ENCODE peak calls at places on chromosome 17, in nine cellular contexts. G is CD8-positive, alpha-beta T cell; A is effector memory CD4-positive, alpha-beta T cell; E is MM.1S; W is cardiac muscle cell; C is lower lobe of right lung; K is prostate gland; S is CD8-positive, alpha-beta memory T cell; T is body of pancreas. M is an unnamed sample.

GRCh38 chr17:82138511-82138992 is 40.5 kb upstream of the FASN start:
- DNase-seq in A (no peak), E (no peak), K (no peak), C (no peak), S (no peak), G (no peak), T (no peak), W (no peak), M (no peak)

GRCh38 chr17:67456889-67457288 is 79.8 kb downstream of the PITPNC1 start:
- DNase-seq in C (no peak), K (no peak), W (no peak), E (no peak), T (no peak), A (no peak), S (no peak), G (no peak), M (no peak)

GRCh38 chr17:82914375-82914774 is 74.6 kb upstream of the ZNF750 start:
- DNase-seq in S (no peak), C (peak; percentile 64), E (no peak), G (no peak), T (no peak), K (no peak), W (no peak), A (no peak), M (peak; percentile 86)

GRCh38 chr17:47077576-47077975 is 98.5 kb upstream of the RPRML start:
- DNase-seq in T (no peak), C (no peak), S (no peak), E (no peak), G (no peak), W (no peak), A (no peak), K (no peak), M (no peak)

GRCh38 chr17:75695830-75696271 is 25.4 kb upstream of the ITGB4 start:
- DNase-seq in E (no peak), W (no peak), C (no peak), A (no peak), S (no peak), G (no peak), K (peak; percentile 91), T (no peak), M (peak; percentile 46)

GRCh38 chr17:30363715-30364202 is 15.0 kb upstream of the CPD start:
- DNase-seq in G (peak; percentile 72), T (peak; percentile 53), S (peak; percentile 91), W (no peak), K (no peak), A (peak; percentile 70), E (peak; percentile 72), C (no peak), M (no peak)

GRCh38 chr17:80938556-80938955 is 53.1 kb upstream of the CHMP6 start:
- DNase-seq in S (peak; percentile 18), T (peak; percentile 20), W (no peak), K (no peak), C (no peak), G (peak; percentile 22), A (no peak), E (no peak), M (no peak)

GRCh38 chr17:65545708-65546523 is 15.5 kb downstream of the AXIN2 start:
- DNase-seq in G (no peak), C (no peak), K (no peak), S (no peak), E (no peak), A (no peak), T (no peak), W (no peak), M (no peak)

GRCh38 chr17:12719948-12720347 is 54.3 kb downstream of the MYOCD start:
- DNase-seq in S (no peak), W (no peak), C (no peak), K (no peak), E (no peak), A (no peak), G (no peak), T (no peak), M (no peak)

GRCh38 chr17:7984904-7985303 is 17.5 kb upstream of the GUCY2D start:
- DNase-seq in A (no peak), S (no peak), K (no peak), C (no peak), W (no peak), E (no peak), G (no peak), T (no peak), M (no peak)

GRCh38 chr17:71639865-71640264 is 481.0 kb upstream of the SOX9 start:
- DNase-seq in C (no peak), S (no peak), G (no peak), W (no peak), E (no peak), A (no peak), K (no peak), T (no peak), M (no peak)

GRCh38 chr17:1693339-1693738 is 8.7 kb upstream of the PRPF8 start:
- DNase-seq in E (no peak), K (no peak), C (no peak), S (no peak), G (no peak), T (no peak), A (no peak), W (no peak), M (no peak)

GRCh38 chr17:78497115-78497540 is 80.1 kb downstream of the DNAH17 start:
- DNase-seq in A (peak; percentile 32), C (peak; percentile 75), E (peak; percentile 57), T (peak; percentile 81), K (peak; percentile 71), G (peak; percentile 48), W (peak; percentile 81), S (peak; percentile 37), M (no peak)

GRCh38 chr17:61904094-61904710 is 23.6 kb downstream of the INTS2 start:
- DNase-seq in C (no peak), E (peak; percentile 87), K (no peak), G (no peak), S (peak; percentile 32), A (no peak), T (no peak), W (no peak), M (no peak)

GRCh38 chr17:6948562-6948961 is 47.3 kb upstream of the ALOX12 start:
- DNase-seq in A (no peak), C (no peak), E (no peak), G (no peak), T (no peak), S (no peak), W (no peak), K (no peak), M (no peak)

GRCh38 chr17:6948976-6949375 is 46.9 kb upstream of the ALOX12 start:
- DNase-seq in T (no peak), E (no peak), S (no peak), W (no peak), G (no peak), C (no peak), A (no peak), K (no peak), M (no peak)

GRCh38 chr17:6953689-6954088 is 42.2 kb upstream of the ALOX12 start:
- DNase-seq in A (no peak), T (no peak), S (no peak), W (no peak), K (no peak), G (no peak), E (no peak), C (no peak), M (no peak)

GRCh38 chr17:6941989-6942388 is 53.9 kb upstream of the ALOX12 start:
- DNase-seq in E (no peak), T (no peak), A (no peak), C (no peak), G (no peak), S (no peak), W (no peak), K (no peak), M (no peak)

DNA sequence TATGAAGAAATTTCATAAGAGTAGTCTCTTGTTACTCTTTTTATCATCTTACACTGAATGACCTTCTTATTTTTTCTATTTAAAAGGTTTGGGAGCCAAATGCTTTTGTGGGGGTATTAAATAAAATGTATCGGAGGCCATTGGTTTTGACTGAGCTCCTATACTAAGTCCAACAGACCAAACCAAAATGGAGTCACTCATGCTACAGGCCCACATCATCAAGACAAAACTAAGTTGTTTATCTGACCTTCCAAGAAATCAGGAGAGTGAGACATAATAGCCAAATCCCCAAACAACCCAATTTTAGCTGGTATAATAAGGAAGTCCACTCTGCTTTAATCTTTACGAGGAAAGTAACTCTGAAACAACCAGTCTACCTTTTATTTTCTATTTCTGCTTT is 48.1 kb upstream of the ALOX12 start:
- DNase-seq in C (no peak), W (no peak), K (no peak), T (no peak), S (no peak), A (no peak), E (no peak), G (no peak), M (no peak)
- H3K4me1 ChIP-seq in C (peaks cover 11% of the 10 kb centered on the region), W (no peaks in the 10 kb centered on the region), K (no peaks in the 10 kb centered on the region), T (no peaks in the 10 kb centered on the region), S (no peaks in the 10 kb centered on the region), A (no peaks in the 10 kb centered on the region), E (no peaks in the 10 kb centered on the region), G (no peaks in the 10 kb centered on the region), M (peaks cover 7% of the 10 kb centered on the region)

DNA sequence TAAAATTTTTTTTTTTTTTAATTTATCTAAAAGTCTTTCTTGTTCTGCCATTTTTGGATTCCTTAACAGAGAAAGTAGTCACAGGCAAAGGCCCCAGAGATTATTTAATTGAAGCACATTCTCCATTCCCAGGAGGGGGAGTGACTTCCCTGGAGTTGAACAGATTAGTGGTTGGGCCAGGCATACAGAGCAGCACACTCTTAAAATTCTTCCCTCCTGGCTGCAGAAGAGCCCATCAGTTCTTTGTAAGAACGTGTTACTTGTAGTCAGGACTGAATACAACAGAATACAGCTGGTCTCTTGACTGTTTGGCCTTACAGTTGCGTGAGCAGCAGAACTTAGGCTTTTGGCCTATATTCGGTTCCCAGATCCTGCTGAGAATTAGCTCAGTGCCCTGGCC is 1.8 kb downstream of the ALKBH5 start:
- DNase-seq in K (no peak), A (no peak), C (no peak), G (no peak), T (peak; percentile 14), W (peak; percentile 64), S (no peak), E (no peak), M (no peak)
- H3K4me1 ChIP-seq in K (peaks cover 28% of the 10 kb centered on the region), A (peaks cover 50% of the 10 kb centered on the region), C (peaks cover 65% of the 10 kb centered on the region), G (peaks cover 58% of the 10 kb centered on the region), T (peaks cover 66% of the 10 kb centered on the region), W (peaks cover 46% of the 10 kb centered on the region), S (peaks cover 65% of the 10 kb centered on the region), E (peaks cover 29% of the 10 kb centered on the region), M (peaks cover 54% of the 10 kb centered on the region)

DNA sequence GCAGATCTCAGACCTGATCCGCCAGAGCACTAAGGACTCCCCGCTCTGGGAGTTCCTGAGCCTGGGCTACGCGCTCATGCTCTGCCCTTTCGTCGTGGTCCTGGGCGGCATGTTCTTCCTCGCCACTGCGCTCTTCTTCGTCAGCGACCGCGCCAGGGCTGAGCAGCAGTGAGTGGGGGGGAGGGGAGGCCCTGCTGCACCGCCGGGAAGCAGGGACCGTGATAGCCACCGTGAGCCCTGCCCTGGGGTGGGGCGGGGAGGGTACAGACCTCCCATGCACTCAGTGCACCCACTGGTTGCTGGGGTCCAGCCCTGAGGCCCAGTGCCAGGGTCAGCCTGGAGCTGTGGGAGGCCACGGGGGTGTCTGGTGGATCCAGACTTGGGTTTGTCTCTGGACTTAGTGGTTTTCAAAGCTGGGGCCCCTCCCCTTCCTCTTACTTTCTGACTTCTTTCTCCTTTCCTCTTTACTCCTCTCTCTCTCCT is 18.9 kb downstream of the MYBBP1A start:
- DNase-seq in A (no peak), W (peak; percentile 40), S (no peak), T (no peak), G (no peak), E (no peak), K (no peak), C (no peak), M (peak; percentile 76)
- H3K4me1 ChIP-seq in A (no peaks in the 10 kb centered on the region), W (peaks cover 13% of the 10 kb centered on the region), S (no peaks in the 10 kb centered on the region), T (no peaks in the 10 kb centered on the region), G (peaks cover 3% of the 10 kb centered on the region), E (no peaks in the 10 kb centered on the region), K (no peaks in the 10 kb centered on the region), C (peaks cover 83% of the 10 kb centered on the region), M (peaks cover 95% of the 10 kb centered on the region)

GRCh38 chr17:64016248-64016784 is 4.1 kb downstream of the ICAM2 start:
- DNase-seq in E (no peak), G (no peak), C (no peak), K (no peak), A (no peak), W (no peak), T (no peak), S (no peak), M (no peak)
- H3K4me1 ChIP-seq in E (peaks cover 25% of the 10 kb centered on the region), G (peaks cover 74% of the 10 kb centered on the region), C (peaks cover 47% of the 10 kb centered on the region), K (no peaks in the 10 kb centered on the region), A (peaks cover 44% of the 10 kb centered on the region), W (no peaks in the 10 kb centered on the region), T (peaks cover 8% of the 10 kb centered on the region), S (peaks cover 78% of the 10 kb centered on the region), M (peaks cover 25% of the 10 kb centered on the region)